ENCODE peak calls at places on chromosomes 7 and 10, in ten cellular contexts. One of them, this sample, is unnamed.

GRCh38 chr7:137987968-137988367 is 13.9 kb downstream of the CREB3L2 start:
- DNase-seq in central memory CD4-positive, alpha-beta T cell: no peak
- DNase-seq in T-cell: no peak
- DNase-seq in GM19239: no peak
- DNase-seq in ELF-1: no peak
- DNase-seq in stimulated activated CD4-positive, alpha-beta T cell treated with anti-CD3 and anti-CD28 coated beads, Interleukin-4, amount 100 ng/mL, for 1 hour: no peak
- DNase-seq in iPS DF 6.9: no peak
- DNase-seq in uterus: no peak
- DNase-seq in NCI-H82: no peak
- DNase-seq in HCEC 1CT: no peak
- DNase-seq in this sample: no peak

GRCh38 chr7:42315631-42316030 is 78.6 kb upstream of the GLI3 start:
- DNase-seq in central memory CD4-positive, alpha-beta T cell: no peak
- DNase-seq in T-cell: no peak
- DNase-seq in GM19239: no peak
- DNase-seq in ELF-1: no peak
- DNase-seq in stimulated activated CD4-positive, alpha-beta T cell treated with anti-CD3 and anti-CD28 coated beads, Interleukin-4, amount 100 ng/mL, for 1 hour: no peak
- DNase-seq in iPS DF 6.9: no peak
- DNase-seq in uterus: no peak
- DNase-seq in NCI-H82: no peak
- DNase-seq in HCEC 1CT: peak
- DNase-seq in this sample: peak

GRCh38 chr7:138405496-138405895 is 54.6 kb upstream of the TRIM24 start:
- DNase-seq in central memory CD4-positive, alpha-beta T cell: no peak
- DNase-seq in T-cell: no peak
- DNase-seq in GM19239: no peak
- DNase-seq in ELF-1: no peak
- DNase-seq in stimulated activated CD4-positive, alpha-beta T cell treated with anti-CD3 and anti-CD28 coated beads, Interleukin-4, amount 100 ng/mL, for 1 hour: no peak
- DNase-seq in iPS DF 6.9: no peak
- DNase-seq in uterus: no peak
- DNase-seq in NCI-H82: no peak
- DNase-seq in HCEC 1CT: no peak
- DNase-seq in this sample: no peak

GRCh38 chr10:53601260-53601875 is 828.8 kb upstream of the MBL2 start:
- DNase-seq in central memory CD4-positive, alpha-beta T cell: no peak
- DNase-seq in T-cell: no peak
- DNase-seq in GM19239: no peak
- DNase-seq in ELF-1: no peak
- DNase-seq in stimulated activated CD4-positive, alpha-beta T cell treated with anti-CD3 and anti-CD28 coated beads, Interleukin-4, amount 100 ng/mL, for 1 hour: no peak
- DNase-seq in iPS DF 6.9: no peak
- DNase-seq in uterus: no peak
- DNase-seq in NCI-H82: peak
- DNase-seq in HCEC 1CT: peak
- DNase-seq in this sample: peak

GRCh38 chr7:111012152-111012551 is 78.8 kb upstream of the LRRN3 start:
- DNase-seq in central memory CD4-positive, alpha-beta T cell: no peak
- DNase-seq in T-cell: no peak
- DNase-seq in GM19239: no peak
- DNase-seq in ELF-1: no peak
- DNase-seq in stimulated activated CD4-positive, alpha-beta T cell treated with anti-CD3 and anti-CD28 coated beads, Interleukin-4, amount 100 ng/mL, for 1 hour: no peak
- DNase-seq in iPS DF 6.9: no peak
- DNase-seq in uterus: no peak
- DNase-seq in NCI-H82: no peak
- DNase-seq in HCEC 1CT: peak
- DNase-seq in this sample: peak

GRCh38 chr10:77810446-77811335 is 115.9 kb downstream of the DLG5 start:
- DNase-seq in central memory CD4-positive, alpha-beta T cell: no peak
- DNase-seq in T-cell: no peak
- DNase-seq in GM19239: no peak
- DNase-seq in ELF-1: no peak
- DNase-seq in stimulated activated CD4-positive, alpha-beta T cell treated with anti-CD3 and anti-CD28 coated beads, Interleukin-4, amount 100 ng/mL, for 1 hour: no peak
- DNase-seq in iPS DF 6.9: no peak
- DNase-seq in uterus: no peak
- DNase-seq in NCI-H82: no peak
- DNase-seq in HCEC 1CT: no peak
- DNase-seq in this sample: no peak

GRCh38 chr7:947391-948210 is 6.9 kb downstream of the ADAP1 start:
- DNase-seq in central memory CD4-positive, alpha-beta T cell: no peak
- DNase-seq in T-cell: no peak
- DNase-seq in GM19239: no peak
- DNase-seq in ELF-1: no peak
- DNase-seq in stimulated activated CD4-positive, alpha-beta T cell treated with anti-CD3 and anti-CD28 coated beads, Interleukin-4, amount 100 ng/mL, for 1 hour: no peak
- DNase-seq in iPS DF 6.9: no peak
- DNase-seq in uterus: no peak
- DNase-seq in NCI-H82: no peak
- DNase-seq in HCEC 1CT: no peak
- DNase-seq in this sample: no peak

GRCh38 chr7:27186450-27187157 is 1.6 kb upstream of the HOXA11 start:
- DNase-seq in central memory CD4-positive, alpha-beta T cell: no peak
- DNase-seq in T-cell: no peak
- DNase-seq in GM19239: no peak
- DNase-seq in ELF-1: peak
- DNase-seq in stimulated activated CD4-positive, alpha-beta T cell treated with anti-CD3 and anti-CD28 coated beads, Interleukin-4, amount 100 ng/mL, for 1 hour: no peak
- DNase-seq in iPS DF 6.9: no peak
- DNase-seq in uterus: peak
- DNase-seq in NCI-H82: no peak
- DNase-seq in HCEC 1CT: peak
- DNase-seq in this sample: no peak

GRCh38 chr10:131947631-131948347 is 33.9 kb downstream of the BNIP3 start:
- DNase-seq in central memory CD4-positive, alpha-beta T cell: no peak
- DNase-seq in T-cell: no peak
- DNase-seq in GM19239: no peak
- DNase-seq in ELF-1: no peak
- DNase-seq in stimulated activated CD4-positive, alpha-beta T cell treated with anti-CD3 and anti-CD28 coated beads, Interleukin-4, amount 100 ng/mL, for 1 hour: no peak
- DNase-seq in iPS DF 6.9: no peak
- DNase-seq in uterus: no peak
- DNase-seq in NCI-H82: no peak
- DNase-seq in HCEC 1CT: peak
- DNase-seq in this sample: peak

GRCh38 chr7:85525661-85526060 is 338.8 kb upstream of the SEMA3D start:
- DNase-seq in central memory CD4-positive, alpha-beta T cell: no peak
- DNase-seq in T-cell: no peak
- DNase-seq in GM19239: no peak
- DNase-seq in ELF-1: no peak
- DNase-seq in stimulated activated CD4-positive, alpha-beta T cell treated with anti-CD3 and anti-CD28 coated beads, Interleukin-4, amount 100 ng/mL, for 1 hour: no peak
- DNase-seq in iPS DF 6.9: no peak
- DNase-seq in uterus: no peak
- DNase-seq in NCI-H82: no peak
- DNase-seq in HCEC 1CT: peak
- DNase-seq in this sample: no peak